ENCODE peak calls at places on chromosomes 4 and X, in six cellular contexts. One of them, this sample, is unnamed.

GRCh38 chr4:99863-100262 is 24.4 kb upstream of the ZNF718 start:
- DNase-seq in psoas muscle: no peak
- DNase-seq in A673: no peak
- DNase-seq in dorsolateral prefrontal cortex: no peak
- DNase-seq in heart left ventricle: no peak
- DNase-seq in gastrocnemius medialis: no peak
- DNase-seq in this sample: no peak

GRCh38 chrX:20361890-20362262 is 95.2 kb upstream of the RPS6KA3 start:
- DNase-seq in psoas muscle: no peak
- DNase-seq in A673: peak
- DNase-seq in dorsolateral prefrontal cortex: no peak
- DNase-seq in heart left ventricle: no peak
- DNase-seq in gastrocnemius medialis: peak
- DNase-seq in this sample: no peak

GRCh38 chr4:47561331-47561730 is 76.3 kb downstream of the ATP10D start:
- DNase-seq in psoas muscle: no peak
- DNase-seq in A673: no peak
- DNase-seq in dorsolateral prefrontal cortex: no peak
- DNase-seq in heart left ventricle: no peak
- DNase-seq in gastrocnemius medialis: no peak
- DNase-seq in this sample: no peak

GRCh38 chr4:161714022-161714751 is 449.6 kb downstream of the FSTL5 start:
- DNase-seq in psoas muscle: no peak
- DNase-seq in A673: peak
- DNase-seq in dorsolateral prefrontal cortex: no peak
- DNase-seq in heart left ventricle: no peak
- DNase-seq in gastrocnemius medialis: no peak
- DNase-seq in this sample: peak

GRCh38 chr4:61397174-61397573 is 197.0 kb downstream of the ADGRL3 start:
- DNase-seq in psoas muscle: no peak
- DNase-seq in A673: no peak
- DNase-seq in dorsolateral prefrontal cortex: no peak
- DNase-seq in heart left ventricle: no peak
- DNase-seq in gastrocnemius medialis: no peak
- DNase-seq in this sample: peak

GRCh38 chr4:188455353-188455752 is 316.1 kb downstream of the TRIML1 start:
- DNase-seq in psoas muscle: no peak
- DNase-seq in A673: peak
- DNase-seq in dorsolateral prefrontal cortex: no peak
- DNase-seq in heart left ventricle: no peak
- DNase-seq in gastrocnemius medialis: no peak
- DNase-seq in this sample: no peak

GRCh38 chrX:83008415-83008814 is 499.7 kb upstream of the POU3F4 start:
- DNase-seq in psoas muscle: no peak
- DNase-seq in A673: no peak
- DNase-seq in dorsolateral prefrontal cortex: no peak
- DNase-seq in heart left ventricle: no peak
- DNase-seq in gastrocnemius medialis: no peak
- DNase-seq in this sample: no peak

GRCh38 chrX:67544871-67545771 is 1.3 kb downstream of the AR start:
- DNase-seq in psoas muscle: peak
- DNase-seq in A673: no peak
- DNase-seq in dorsolateral prefrontal cortex: no peak
- DNase-seq in heart left ventricle: peak
- DNase-seq in gastrocnemius medialis: peak
- DNase-seq in this sample: no peak

GRCh38 chr4:19675172-19675811 is 576.4 kb upstream of the SLIT2 start:
- DNase-seq in psoas muscle: no peak
- DNase-seq in A673: no peak
- DNase-seq in dorsolateral prefrontal cortex: no peak
- DNase-seq in heart left ventricle: peak
- DNase-seq in gastrocnemius medialis: no peak
- DNase-seq in this sample: no peak

GRCh38 chrX:110723844-110724243 is 71.8 kb downstream of the CHRDL1 start:
- DNase-seq in psoas muscle: no peak
- DNase-seq in A673: no peak
- DNase-seq in dorsolateral prefrontal cortex: no peak
- DNase-seq in heart left ventricle: no peak
- DNase-seq in gastrocnemius medialis: no peak
- DNase-seq in this sample: no peak

GRCh38 chr4:188417181-188417580 is 277.9 kb downstream of the TRIML1 start:
- DNase-seq in psoas muscle: no peak
- DNase-seq in A673: peak
- DNase-seq in dorsolateral prefrontal cortex: no peak
- DNase-seq in heart left ventricle: no peak
- DNase-seq in gastrocnemius medialis: no peak
- DNase-seq in this sample: no peak

GRCh38 chr4:127783971-127784519 is 1.9 kb downstream of the HSPA4L start:
- DNase-seq in psoas muscle: no peak
- DNase-seq in A673: no peak
- DNase-seq in dorsolateral prefrontal cortex: no peak
- DNase-seq in heart left ventricle: no peak
- DNase-seq in gastrocnemius medialis: no peak
- DNase-seq in this sample: no peak

GRCh38 chr4:5793514-5793913 is 82.5 kb downstream of the EVC start:
- DNase-seq in psoas muscle: no peak
- DNase-seq in A673: no peak
- DNase-seq in dorsolateral prefrontal cortex: no peak
- DNase-seq in heart left ventricle: no peak
- DNase-seq in gastrocnemius medialis: no peak
- DNase-seq in this sample: no peak

GRCh38 chrX:21479695-21480280 is 105.6 kb downstream of the CNKSR2 start:
- DNase-seq in psoas muscle: no peak
- DNase-seq in A673: peak
- DNase-seq in dorsolateral prefrontal cortex: no peak
- DNase-seq in heart left ventricle: no peak
- DNase-seq in gastrocnemius medialis: no peak
- DNase-seq in this sample: peak

GRCh38 chrX:149504915-149505651 is at the start of gene IDS:
- DNase-seq in psoas muscle: peak
- DNase-seq in A673: peak
- DNase-seq in dorsolateral prefrontal cortex: peak
- DNase-seq in heart left ventricle: peak
- DNase-seq in gastrocnemius medialis: peak
- DNase-seq in this sample: no peak

GRCh38 chrX:132612990-132613564 is 124.2 kb upstream of the MBNL3 start:
- DNase-seq in psoas muscle: peak
- DNase-seq in A673: peak
- DNase-seq in dorsolateral prefrontal cortex: no peak
- DNase-seq in heart left ventricle: peak
- DNase-seq in gastrocnemius medialis: peak
- DNase-seq in this sample: no peak

GRCh38 chr4:125836597-125837195 is 521.9 kb downstream of the FAT4 start:
- DNase-seq in psoas muscle: no peak
- DNase-seq in A673: peak
- DNase-seq in dorsolateral prefrontal cortex: no peak
- DNase-seq in heart left ventricle: no peak
- DNase-seq in gastrocnemius medialis: no peak
- DNase-seq in this sample: no peak

GRCh38 chr4:26325191-26325590 is 4.4 kb downstream of the RBPJ start:
- DNase-seq in psoas muscle: no peak
- DNase-seq in A673: peak
- DNase-seq in dorsolateral prefrontal cortex: no peak
- DNase-seq in heart left ventricle: no peak
- DNase-seq in gastrocnemius medialis: no peak
- DNase-seq in this sample: no peak

GRCh38 chr4:35151816-35152572 is 1092.3 kb downstream of the ARAP2 start:
- DNase-seq in psoas muscle: no peak
- DNase-seq in A673: peak
- DNase-seq in dorsolateral prefrontal cortex: no peak
- DNase-seq in heart left ventricle: no peak
- DNase-seq in gastrocnemius medialis: no peak
- DNase-seq in this sample: no peak

GRCh38 chrX:43560247-43560946 is 95.7 kb upstream of the MAOA start:
- DNase-seq in psoas muscle: no peak
- DNase-seq in A673: no peak
- DNase-seq in dorsolateral prefrontal cortex: no peak
- DNase-seq in heart left ventricle: no peak
- DNase-seq in gastrocnemius medialis: no peak
- DNase-seq in this sample: no peak

GRCh38 chr4:107419052-107419451 is 301.0 kb downstream of the PAPSS1 start:
- DNase-seq in psoas muscle: no peak
- DNase-seq in A673: no peak
- DNase-seq in dorsolateral prefrontal cortex: no peak
- DNase-seq in heart left ventricle: no peak
- DNase-seq in gastrocnemius medialis: no peak
- DNase-seq in this sample: no peak

GRCh38 chr4:142354794-142355416 is 491.2 kb downstream of the INPP4B start:
- DNase-seq in psoas muscle: no peak
- DNase-seq in A673: no peak
- DNase-seq in dorsolateral prefrontal cortex: no peak
- DNase-seq in heart left ventricle: no peak
- DNase-seq in gastrocnemius medialis: no peak
- DNase-seq in this sample: no peak

GRCh38 chr4:2068198-2068470 is 9.0 kb downstream of the NAT8L start:
- DNase-seq in psoas muscle: no peak
- DNase-seq in A673: no peak
- DNase-seq in dorsolateral prefrontal cortex: no peak
- DNase-seq in heart left ventricle: no peak
- DNase-seq in gastrocnemius medialis: no peak
- DNase-seq in this sample: no peak

GRCh38 chr4:54230479-54231418 is 1.7 kb downstream of the PDGFRA start:
- DNase-seq in psoas muscle: peak
- DNase-seq in A673: no peak
- DNase-seq in dorsolateral prefrontal cortex: no peak
- DNase-seq in heart left ventricle: peak
- DNase-seq in gastrocnemius medialis: peak
- DNase-seq in this sample: no peak

GRCh38 chr4:14708574-14708973 is 293.7 kb upstream of the CPEB2 start:
- DNase-seq in psoas muscle: no peak
- DNase-seq in A673: no peak
- DNase-seq in dorsolateral prefrontal cortex: no peak
- DNase-seq in heart left ventricle: no peak
- DNase-seq in gastrocnemius medialis: no peak
- DNase-seq in this sample: no peak

GRCh38 chr4:169664615-169665014 is 44.2 kb downstream of the CLCN3 start:
- DNase-seq in psoas muscle: no peak
- DNase-seq in A673: peak
- DNase-seq in dorsolateral prefrontal cortex: no peak
- DNase-seq in heart left ventricle: no peak
- DNase-seq in gastrocnemius medialis: no peak
- DNase-seq in this sample: no peak

GRCh38 chr4:168844261-168845039 is 165.6 kb downstream of the CBR4 start:
- DNase-seq in psoas muscle: no peak
- DNase-seq in A673: no peak
- DNase-seq in dorsolateral prefrontal cortex: no peak
- DNase-seq in heart left ventricle: no peak
- DNase-seq in gastrocnemius medialis: no peak
- DNase-seq in this sample: no peak

GRCh38 chr4:130403221-130403620 is 1307.3 kb downstream of the C4orf33 start:
- DNase-seq in psoas muscle: no peak
- DNase-seq in A673: no peak
- DNase-seq in dorsolateral prefrontal cortex: no peak
- DNase-seq in heart left ventricle: no peak
- DNase-seq in gastrocnemius medialis: no peak
- DNase-seq in this sample: no peak
- TF ChIP-seq CTCF in psoas muscle: no peak
- TF ChIP-seq CTCF in A673: no peak
- TF ChIP-seq CTCF in dorsolateral prefrontal cortex: no peak
- TF ChIP-seq CTCF in heart left ventricle: no peak
- TF ChIP-seq CTCF in gastrocnemius medialis: no peak
- TF ChIP-seq CTCF in this sample: no peak

DNA sequence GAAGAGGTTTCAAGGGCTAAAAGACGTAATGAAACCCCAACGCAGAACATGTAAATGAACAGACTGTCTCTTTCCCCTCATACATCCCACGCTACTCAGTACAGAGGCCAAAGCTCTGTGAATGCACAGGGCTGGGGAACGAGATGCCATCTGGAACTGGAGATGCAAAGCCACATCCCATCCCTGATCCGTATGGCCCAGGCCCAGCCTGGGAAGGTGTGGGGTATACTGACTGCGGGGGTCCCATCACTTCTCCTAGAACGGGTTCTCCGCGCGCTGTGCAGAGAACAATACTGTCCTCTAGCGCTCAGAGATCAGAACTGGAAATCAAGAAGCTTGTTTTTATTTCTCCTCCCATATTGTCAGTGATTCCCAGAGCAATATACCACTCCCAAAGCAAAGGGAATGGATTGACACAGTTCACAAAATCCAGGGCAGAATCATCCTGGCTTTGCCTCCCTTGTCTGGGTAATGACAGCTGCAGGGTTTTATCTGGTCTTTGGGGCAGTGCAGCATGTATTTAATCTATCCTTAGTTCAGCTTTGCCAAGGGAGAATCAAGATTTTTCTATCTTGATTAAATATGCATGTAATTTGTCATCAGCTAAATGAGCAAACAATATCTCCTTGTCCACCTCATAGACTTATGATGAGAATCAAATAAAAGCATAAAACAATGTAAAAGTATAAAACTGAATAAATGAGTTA is 47.3 kb upstream of the TLR3 start:
- DNase-seq in psoas muscle: no peak
- DNase-seq in A673: peak
- DNase-seq in dorsolateral prefrontal cortex: no peak
- DNase-seq in heart left ventricle: no peak
- DNase-seq in gastrocnemius medialis: no peak
- DNase-seq in this sample: no peak
- H3K4me3 ChIP-seq in psoas muscle: no peak
- H3K4me3 ChIP-seq in A673: no peak
- H3K4me3 ChIP-seq in dorsolateral prefrontal cortex: peak
- H3K4me3 ChIP-seq in heart left ventricle: no peak
- H3K4me3 ChIP-seq in gastrocnemius medialis: no peak
- H3K4me3 ChIP-seq in this sample: no peak

DNA sequence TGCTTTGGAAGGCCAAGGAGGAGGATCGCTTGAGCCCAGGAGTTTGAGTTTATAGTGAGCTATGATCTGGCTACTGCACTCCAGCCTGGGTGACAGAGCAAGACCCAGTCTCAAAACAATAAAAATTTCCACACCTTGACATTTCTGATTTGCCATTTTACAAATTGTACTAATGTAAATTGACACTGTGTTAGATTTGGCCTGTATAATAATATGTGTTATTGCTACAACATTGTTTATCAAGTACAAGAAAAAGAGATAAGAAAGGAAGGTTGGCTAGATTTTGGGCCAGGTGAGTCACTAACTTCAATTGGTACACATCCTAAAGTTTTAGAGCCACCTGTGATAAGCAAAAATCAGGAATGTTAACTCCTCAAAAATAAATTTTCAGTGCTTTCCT is 34.9 kb downstream of the ADGRA3 start:
- DNase-seq in psoas muscle: no peak
- DNase-seq in A673: no peak
- DNase-seq in dorsolateral prefrontal cortex: no peak
- DNase-seq in heart left ventricle: no peak
- DNase-seq in gastrocnemius medialis: no peak
- DNase-seq in this sample: no peak
- TF ChIP-seq CTCF in psoas muscle: no peak
- TF ChIP-seq CTCF in A673: no peak
- TF ChIP-seq CTCF in dorsolateral prefrontal cortex: no peak
- TF ChIP-seq CTCF in heart left ventricle: no peak
- TF ChIP-seq CTCF in gastrocnemius medialis: no peak
- TF ChIP-seq CTCF in this sample: no peak

DNA sequence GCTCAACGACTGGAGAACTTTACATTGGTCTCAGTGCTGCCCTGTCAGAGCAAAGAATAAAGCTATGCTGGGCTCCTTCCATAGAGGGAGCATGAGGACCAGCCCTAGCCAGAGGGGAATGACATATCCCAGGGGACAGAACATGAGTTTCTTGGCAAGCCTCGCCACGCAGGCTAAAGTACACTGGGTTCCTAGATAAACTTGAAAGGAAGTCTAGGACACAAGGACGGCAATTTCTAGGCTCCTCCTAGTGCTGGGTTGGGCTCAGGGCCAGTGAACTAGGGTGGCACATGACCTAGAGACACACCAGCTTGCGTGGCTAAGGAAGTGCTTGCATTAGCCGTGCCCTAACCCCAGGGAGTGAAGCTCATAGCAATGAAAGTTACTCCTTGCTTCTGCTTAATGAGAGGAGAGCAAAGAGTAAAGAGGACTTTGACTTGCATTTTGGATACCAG is 141.0 kb downstream of the MAB21L2 start:
- DNase-seq in psoas muscle: peak
- DNase-seq in A673: peak
- DNase-seq in dorsolateral prefrontal cortex: no peak
- DNase-seq in heart left ventricle: peak
- DNase-seq in gastrocnemius medialis: peak
- DNase-seq in this sample: peak
- H3K4me3 ChIP-seq in psoas muscle: no peak
- H3K4me3 ChIP-seq in A673: no peak
- H3K4me3 ChIP-seq in dorsolateral prefrontal cortex: no peak
- H3K4me3 ChIP-seq in heart left ventricle: no peak
- H3K4me3 ChIP-seq in gastrocnemius medialis: no peak
- H3K4me3 ChIP-seq in this sample: no peak

This sample was measured in epithelial cell of proximal tubule.